ENCODE peak calls at places on chromosomes 3 and 15, in four cellular contexts. E is HS-27A, M is astrocyte of the spinal cord, D is HT1080. C is an unnamed sample.
A peak's percentile ranks its signal among the peaks of the same experiment; 100 is the strongest.

GRCh38 chr3:40899286-40899712 is 300.0 kb upstream of the CTNNB1 start:
- DNase-seq in E (peak; percentile 15), M (peak; percentile 66), D (peak; percentile 91), C (no peak)

GRCh38 chr15:25613113-25613512 is 174.3 kb upstream of the UBE3A start:
- DNase-seq in E (no peak), M (no peak), D (no peak), C (no peak)

GRCh38 chr15:77830041-77830440 is 197.3 kb upstream of the LINGO1 start:
- DNase-seq in E (no peak), M (peak; percentile 93), D (peak; percentile 71), C (no peak)

GRCh38 chr15:52790941-52791751 is 1.0 kb upstream of the ONECUT1 start:
- DNase-seq in E (no peak), M (no peak), D (no peak), C (no peak)

GRCh38 chr15:80606571-80606970 is 88.5 kb upstream of the ABHD17C start:
- DNase-seq in E (no peak), M (no peak), D (no peak), C (no peak)

GRCh38 chr15:60179786-60180391 is 175.8 kb downstream of the FOXB1 start:
- DNase-seq in E (peak; percentile 17), M (peak; percentile 47), D (peak; percentile 29), C (no peak)

GRCh38 chr15:38389924-38390542 is 63.9 kb upstream of the FAM98B start:
- DNase-seq in E (no peak), M (peak; percentile 62), D (peak; percentile 37), C (peak; percentile 63)

GRCh38 chr3:133663569-133664313 is 2.0 kb upstream of the TOPBP1 start:
- DNase-seq in E (no peak), M (peak; percentile 47), D (peak; percentile 69), C (no peak)

GRCh38 chr3:26589678-26590077 is 32.9 kb upstream of the LRRC3B start:
- DNase-seq in E (no peak), M (no peak), D (no peak), C (no peak)

GRCh38 chr3:194812177-194812576 is 126.5 kb downstream of the FAM43A start:
- DNase-seq in E (no peak), M (no peak), D (no peak), C (no peak)

GRCh38 chr3:30625541-30626438 is 19.4 kb downstream of the TGFBR2 start:
- DNase-seq in E (no peak), M (peak; percentile 90), D (peak; percentile 47), C (no peak)

GRCh38 chr3:142279965-142280590 is 54.7 kb upstream of the GK5 start:
- DNase-seq in E (peak; percentile 59), M (peak; percentile 74), D (peak; percentile 86), C (no peak)